ENCODE peak calls at places on chromosomes 11 and 22, in six cellular contexts. J, A, X, K, N and I are unnamed samples.

GRCh38 chr11:101860694-101861371 is 54.0 kb upstream of the CEP126 start:
- DNase-seq in J (peak), K (no peak), A (peak), N (no peak), X (peak), I (peak)

GRCh38 chr11:96969251-96969650 is 579.4 kb downstream of the JRKL start:
- DNase-seq in A (no peak), N (no peak), X (no peak), J (no peak), K (no peak), I (no peak)

GRCh38 chr11:34680206-34680605 is 59.3 kb downstream of the EHF start:
- DNase-seq in X (no peak), J (no peak), N (no peak), A (no peak), K (no peak), I (no peak)

GRCh38 chr11:74696932-74697687 is 34.1 kb downstream of the CHRDL2 start:
- DNase-seq in X (peak), N (no peak), K (peak), J (no peak), A (no peak), I (peak)

GRCh38 chr11:32312865-32313403 is 122.4 kb downstream of the WT1 start:
- DNase-seq in X (no peak), J (no peak), K (no peak), N (no peak), A (no peak), I (peak)

GRCh38 chr11:128058580-128059208 is 528.7 kb downstream of the ETS1 start:
- DNase-seq in X (no peak), N (no peak), J (no peak), A (no peak), K (no peak), I (no peak)

GRCh38 chr22:49613108-49613507 is 214.6 kb downstream of the BRD1 start:
- DNase-seq in A (no peak), K (peak), N (no peak), J (no peak), X (no peak), I (no peak)

GRCh38 chr22:46336119-46337078 is 885 bp downstream of the TRMU start:
- DNase-seq in J (no peak), N (no peak), A (peak), X (no peak), K (no peak), I (no peak)

GRCh38 chr11:19955660-19956059 is 204.6 kb downstream of the DBX1 start:
- DNase-seq in N (no peak), X (no peak), A (no peak), J (no peak), K (no peak), I (no peak)

GRCh38 chr22:45975266-45976161 is 1.4 kb downstream of the WNT7B start:
- DNase-seq in J (no peak), X (no peak), K (peak), A (no peak), N (no peak), I (no peak)

GRCh38 chr11:3375552-3375951 is 3.4 kb downstream of the ZNF195 start:
- DNase-seq in K (no peak), A (no peak), X (no peak), N (no peak), J (no peak), I (no peak)

GRCh38 chr22:38443675-38444521 is 11.1 kb downstream of the KCNJ4 start:
- DNase-seq in K (no peak), J (no peak), A (no peak), X (no peak), N (no peak), I (no peak)

GRCh38 chr11:126257144-126257543 is 11.6 kb downstream of the SRPRA start:
- DNase-seq in K (no peak), J (no peak), N (no peak), A (no peak), X (no peak), I (no peak)

GRCh38 chr11:4181780-4182721 is 87.5 kb downstream of the RRM1 start:
- DNase-seq in N (no peak), K (peak), X (peak), A (peak), J (no peak), I (peak)

GRCh38 chr11:79525257-79525656 is 84.4 kb upstream of the TENM4 start:
- DNase-seq in J (no peak), A (no peak), X (no peak), K (no peak), N (no peak), I (no peak)

GRCh38 chr22:19753996-19754700 is 6.4 kb upstream of the TBX1 start:
- DNase-seq in N (no peak), K (no peak), J (no peak), X (no peak), A (no peak), I (no peak)

GRCh38 chr11:32316846-32317525 is 118.4 kb downstream of the WT1 start:
- DNase-seq in A (no peak), N (no peak), K (no peak), J (no peak), X (no peak), I (no peak)

GRCh38 chr11:20661445-20661844 is 7.9 kb upstream of the NELL1 start:
- DNase-seq in A (no peak), X (no peak), N (no peak), K (no peak), J (no peak), I (no peak)

GRCh38 chr11:67732045-67732787 is 57.8 kb upstream of the ALDH3B2 start:
- DNase-seq in X (no peak), N (no peak), A (no peak), J (peak), K (no peak), I (no peak)

DNA sequence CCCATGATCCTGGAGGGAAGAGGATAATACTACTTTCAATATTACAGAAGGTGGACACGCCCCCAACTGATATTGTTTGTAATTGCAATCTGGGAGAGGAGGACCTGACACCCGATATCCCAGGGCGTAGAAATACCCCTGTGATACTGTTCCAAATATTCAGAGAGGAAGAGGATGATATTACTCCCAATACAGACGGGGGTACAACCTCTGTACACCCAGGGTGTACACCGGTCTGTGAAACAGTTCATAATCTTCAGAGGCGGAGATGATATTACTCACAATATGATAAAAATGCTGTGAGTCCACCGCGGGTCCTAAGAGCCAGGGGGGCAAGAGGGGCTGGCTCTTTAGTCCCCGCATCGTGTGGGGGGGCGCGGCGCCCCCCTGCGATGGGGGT is 57.2 kb upstream of the ALDH3B2 start:
- DNase-seq in N (no peak), X (no peak), A (no peak), K (no peak), J (no peak), I (no peak)
- H3K4me3 ChIP-seq in N (no peak), X (peak), A (no peak), K (no peak), J (no peak), I (no peak)

GRCh38 chr11:64610596-64610995 is 19.6 kb downstream of the SLC22A12 start:
- DNase-seq in A (no peak), K (no peak), X (no peak), J (no peak), N (no peak), I (no peak)
- H3K4me3 ChIP-seq in A (no peak), K (no peak), X (no peak), J (no peak), N (no peak), I (no peak)

GRCh38 chr11:91560434-91560833 is 664.2 kb upstream of the FAT3 start:
- DNase-seq in K (no peak), X (no peak), J (no peak), N (no peak), A (no peak), I (no peak)
- H3K4me3 ChIP-seq in K (no peak), X (no peak), J (no peak), N (no peak), A (no peak), I (no peak)

GRCh38 chr11:112227002-112227401 is 774 bp downstream of the PTS start:
- DNase-seq in X (no peak), A (no peak), K (no peak), N (no peak), J (no peak), I (no peak)
- H3K4me3 ChIP-seq in X (peak), A (peak), K (peak), N (peak), J (peak), I (peak)

GRCh38 chr11:68038718-68039525 is at the start of gene TCIRG1:
- DNase-seq in N (peak), X (peak), K (peak), A (peak), J (peak), I (peak)
- H3K4me3 ChIP-seq in N (peak), X (peak), K (peak), A (no peak), J (peak), I (peak)

GRCh38 chr11:393219-394033 is 583 bp upstream of the PKP3 start:
- DNase-seq in N (no peak), K (no peak), X (no peak), A (no peak), J (no peak), I (no peak)

GRCh38 chr11:394034-394857 is at the start of gene PKP3:
- DNase-seq in X (peak), K (peak), J (no peak), A (no peak), N (no peak), I (no peak)

GRCh38 chr11:396511-396947 is 2.5 kb downstream of the PKP3 start:
- DNase-seq in K (no peak), J (no peak), X (no peak), A (no peak), N (no peak), I (no peak)

GRCh38 chr11:395866-396265 is 1.9 kb downstream of the PKP3 start:
- DNase-seq in N (no peak), A (no peak), J (no peak), X (no peak), K (no peak), I (no peak)

GRCh38 chr11:394858-395655 is 1.0 kb downstream of the PKP3 start:
- DNase-seq in X (no peak), K (no peak), N (no peak), A (no peak), J (no peak), I (no peak)
- H3K4me3 ChIP-seq in X (no peak), K (peak), N (no peak), A (no peak), J (no peak), I (no peak)

DNA sequence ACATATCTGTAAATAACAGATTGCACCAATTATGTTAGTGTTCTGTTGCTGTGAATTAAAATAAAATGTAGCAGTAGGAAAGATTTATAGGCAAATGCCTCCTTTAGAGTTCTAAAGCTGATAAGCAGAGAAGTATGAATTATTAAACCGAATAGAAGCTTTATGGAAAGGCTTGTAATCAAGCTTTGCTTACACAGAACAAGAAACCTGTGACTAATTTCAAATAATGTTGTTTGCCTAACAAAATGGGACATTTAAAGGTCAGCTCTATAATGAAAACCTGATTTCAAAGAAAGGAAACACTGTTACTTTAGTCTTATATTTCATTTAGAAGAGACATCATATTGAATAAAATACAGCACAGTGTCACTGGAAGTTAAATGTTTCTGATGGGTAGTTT is 2237.7 kb downstream of the LRRC4C start:
- DNase-seq in J (no peak), N (no peak), A (no peak), X (no peak), K (no peak), I (no peak)
- H3K4me3 ChIP-seq in J (no peak), N (no peak), A (no peak), X (no peak), K (no peak), I (no peak)

GRCh38 chr22:44357962-44358553 is 45.3 kb upstream of the SHISAL1 start:
- DNase-seq in K (peak), J (no peak), X (peak), A (no peak), N (no peak), I (peak)
- H3K4me3 ChIP-seq in K (no peak), J (no peak), X (no peak), A (no peak), N (no peak), I (no peak)

GRCh38 chr11:61833478-61833877 is 5.4 kb downstream of the FADS2 start:
- DNase-seq in A (no peak), N (no peak), X (peak), K (no peak), J (no peak), I (no peak)
- H3K4me3 ChIP-seq in A (no peak), N (no peak), X (no peak), K (no peak), J (no peak), I (no peak)